ENCODE peak calls at places on chromosomes 16 and 17, in six cellular contexts. I is NCI-H1105 treated with DMSO at 0.1 percent for 48 hours, Q is GM23248, E is anterior cingulate cortex, U is posterior vena cava, T is left ventricle myocardium inferior. Y is an unnamed sample.

GRCh38 chr17:72362466-72363335 is 241.9 kb downstream of the SOX9 start:
- DNase-seq in I (no peak), Q (peak), E (peak), U (no peak), T (no peak), Y (peak)

GRCh38 chr17:57210224-57210553 is 46.1 kb upstream of the MSI2 start:
- DNase-seq in I (no peak), Q (peak), E (no peak), U (no peak), T (no peak), Y (no peak)

GRCh38 chr16:49274936-49275730 is 6.5 kb downstream of the CBLN1 start:
- DNase-seq in I (peak), Q (no peak), E (no peak), U (no peak), T (no peak), Y (no peak)

GRCh38 chr17:50613596-50613995 is 21.1 kb upstream of the ABCC3 start:
- DNase-seq in I (no peak), Q (no peak), E (no peak), U (no peak), T (no peak), Y (no peak)

GRCh38 chr16:2493608-2494007 is 18.7 kb downstream of the TBC1D24 start:
- DNase-seq in I (no peak), Q (no peak), E (no peak), U (no peak), T (no peak), Y (no peak)

GRCh38 chr16:53768593-53768992 is 64.6 kb downstream of the FTO start:
- DNase-seq in I (no peak), Q (peak), E (no peak), U (no peak), T (no peak), Y (peak)

GRCh38 chr17:77437017-77437416 is 296.2 kb downstream of the SEC14L1 start:
- DNase-seq in I (peak), Q (peak), E (no peak), U (no peak), T (peak), Y (peak)

GRCh38 chr16:72107371-72107770 is 13.7 kb downstream of the DHX38 start:
- DNase-seq in I (no peak), Q (no peak), E (no peak), U (no peak), T (no peak), Y (no peak)

GRCh38 chr17:82647593-82648164 is 565 bp downstream of the WDR45B start:
- DNase-seq in I (no peak), Q (peak), E (no peak), U (peak), T (no peak), Y (peak)

GRCh38 chr17:69047368-69048263 is 13.1 kb downstream of the ABCA9 start:
- DNase-seq in I (no peak), Q (peak), E (no peak), U (peak), T (peak), Y (peak)

GRCh38 chr17:66900126-66901010 is 64.1 kb upstream of the CACNG4 start:
- DNase-seq in I (peak), Q (peak), E (no peak), U (peak), T (no peak), Y (peak)

GRCh38 chr16:585351-585750 is 4.5 kb upstream of the RAB40C start:
- DNase-seq in I (peak), Q (no peak), E (no peak), U (peak), T (no peak), Y (no peak)

GRCh38 chr16:67883872-67884261 is 818 bp upstream of the NRN1L start:
- DNase-seq in I (peak), Q (peak), E (peak), U (peak), T (peak), Y (peak)

GRCh38 chr17:50210249-50211225 is 9.1 kb upstream of the COL1A1 start:
- DNase-seq in I (no peak), Q (peak), E (no peak), U (peak), T (peak), Y (peak)

GRCh38 chr16:49911430-49911829 is 55.5 kb upstream of the ZNF423 start:
- DNase-seq in I (no peak), Q (no peak), E (no peak), U (no peak), T (no peak), Y (no peak)

GRCh38 chr17:39212841-39213480 is 12.8 kb downstream of the STAC2 start:
- DNase-seq in I (peak), Q (no peak), E (no peak), U (no peak), T (no peak), Y (no peak)

GRCh38 chr17:69761011-69761410 is 314.0 kb upstream of the KCNJ16 start:
- DNase-seq in I (no peak), Q (peak), E (no peak), U (no peak), T (no peak), Y (peak)

GRCh38 chr17:37191219-37191618 is 184.6 kb upstream of the C17orf78 start:
- DNase-seq in I (no peak), Q (no peak), E (no peak), U (no peak), T (no peak), Y (peak)

GRCh38 chr16:10988164-10988803 is 43.9 kb downstream of the CLEC16A start:
- DNase-seq in I (no peak), Q (peak), E (no peak), U (no peak), T (no peak), Y (no peak)

Y was measured in EL.